ENCODE peak calls at places on chromosomes 12 and 14, in seven cellular contexts. One of them, this sample, is unnamed.

GRCh38 chr12:111488271-111488670 is 82.5 kb downstream of the SH2B3 start:
- DNase-seq in mucosa of gallbladder: no peak
- DNase-seq in A172: no peak
- DNase-seq in activated T-cell treated with anti-CD3 and anti-CD28 coated beads for 1 hour: no peak
- DNase-seq in RCC 7860: no peak
- DNase-seq in T-helper 2 cell treated with Interferon-gamma antibody and Interleukin-4, amounts not matched to agents 5 μg/mL and 100 μg/mL, for 36 hours: no peak
- DNase-seq in NCI-H2081: no peak
- DNase-seq in this sample: no peak

GRCh38 chr14:36313206-36313605 is 7.2 kb downstream of the MBIP start:
- DNase-seq in mucosa of gallbladder: no peak
- DNase-seq in A172: no peak
- DNase-seq in activated T-cell treated with anti-CD3 and anti-CD28 coated beads for 1 hour: no peak
- DNase-seq in RCC 7860: no peak
- DNase-seq in T-helper 2 cell treated with Interferon-gamma antibody and Interleukin-4, amounts not matched to agents 5 μg/mL and 100 μg/mL, for 36 hours: no peak
- DNase-seq in NCI-H2081: peak; percentile 86
- DNase-seq in this sample: no peak

GRCh38 chr14:58501214-58501816 is 73.8 kb downstream of the KIAA0586 start:
- DNase-seq in mucosa of gallbladder: peak; percentile 17
- DNase-seq in A172: peak; percentile 37
- DNase-seq in activated T-cell treated with anti-CD3 and anti-CD28 coated beads for 1 hour: no peak
- DNase-seq in RCC 7860: peak; percentile 34
- DNase-seq in T-helper 2 cell treated with Interferon-gamma antibody and Interleukin-4, amounts not matched to agents 5 μg/mL and 100 μg/mL, for 36 hours: peak; percentile 14
- DNase-seq in NCI-H2081: peak; percentile 68
- DNase-seq in this sample: no peak

GRCh38 chr14:99595034-99595433 is 9.0 kb downstream of the CCDC85C start:
- DNase-seq in mucosa of gallbladder: no peak
- DNase-seq in A172: no peak
- DNase-seq in activated T-cell treated with anti-CD3 and anti-CD28 coated beads for 1 hour: no peak
- DNase-seq in RCC 7860: no peak
- DNase-seq in T-helper 2 cell treated with Interferon-gamma antibody and Interleukin-4, amounts not matched to agents 5 μg/mL and 100 μg/mL, for 36 hours: peak; percentile 37
- DNase-seq in NCI-H2081: no peak
- DNase-seq in this sample: no peak

GRCh38 chr14:45679852-45680251 is 426.9 kb upstream of the MIS18BP1 start:
- DNase-seq in mucosa of gallbladder: no peak
- DNase-seq in A172: peak; percentile 85
- DNase-seq in activated T-cell treated with anti-CD3 and anti-CD28 coated beads for 1 hour: no peak
- DNase-seq in RCC 7860: peak; percentile 29
- DNase-seq in T-helper 2 cell treated with Interferon-gamma antibody and Interleukin-4, amounts not matched to agents 5 μg/mL and 100 μg/mL, for 36 hours: no peak
- DNase-seq in NCI-H2081: no peak
- DNase-seq in this sample: no peak

GRCh38 chr12:96743606-96744005 is 163.5 kb upstream of the NEDD1 start:
- DNase-seq in mucosa of gallbladder: no peak
- DNase-seq in A172: peak; percentile 25
- DNase-seq in activated T-cell treated with anti-CD3 and anti-CD28 coated beads for 1 hour: no peak
- DNase-seq in RCC 7860: no peak
- DNase-seq in T-helper 2 cell treated with Interferon-gamma antibody and Interleukin-4, amounts not matched to agents 5 μg/mL and 100 μg/mL, for 36 hours: no peak
- DNase-seq in NCI-H2081: no peak
- DNase-seq in this sample: no peak

GRCh38 chr12:40171501-40171900 is 53.3 kb upstream of the LRRK2 start:
- DNase-seq in mucosa of gallbladder: no peak
- DNase-seq in A172: peak; percentile 9
- DNase-seq in activated T-cell treated with anti-CD3 and anti-CD28 coated beads for 1 hour: no peak
- DNase-seq in RCC 7860: no peak
- DNase-seq in T-helper 2 cell treated with Interferon-gamma antibody and Interleukin-4, amounts not matched to agents 5 μg/mL and 100 μg/mL, for 36 hours: no peak
- DNase-seq in NCI-H2081: no peak
- DNase-seq in this sample: no peak

GRCh38 chr14:75711134-75711795 is 50.2 kb downstream of the TTLL5 start:
- DNase-seq in mucosa of gallbladder: peak; percentile 26
- DNase-seq in A172: peak; percentile 32
- DNase-seq in activated T-cell treated with anti-CD3 and anti-CD28 coated beads for 1 hour: no peak
- DNase-seq in RCC 7860: peak; percentile 34
- DNase-seq in T-helper 2 cell treated with Interferon-gamma antibody and Interleukin-4, amounts not matched to agents 5 μg/mL and 100 μg/mL, for 36 hours: no peak
- DNase-seq in NCI-H2081: peak; percentile 62
- DNase-seq in this sample: no peak

GRCh38 chr12:92393504-92393903 is 247.9 kb upstream of the BTG1 start:
- DNase-seq in mucosa of gallbladder: no peak
- DNase-seq in A172: no peak
- DNase-seq in activated T-cell treated with anti-CD3 and anti-CD28 coated beads for 1 hour: no peak
- DNase-seq in RCC 7860: no peak
- DNase-seq in T-helper 2 cell treated with Interferon-gamma antibody and Interleukin-4, amounts not matched to agents 5 μg/mL and 100 μg/mL, for 36 hours: no peak
- DNase-seq in NCI-H2081: no peak
- DNase-seq in this sample: no peak

GRCh38 chr14:105333020-105333490 is 18.5 kb downstream of the PACS2 start:
- DNase-seq in mucosa of gallbladder: no peak
- DNase-seq in A172: no peak
- DNase-seq in activated T-cell treated with anti-CD3 and anti-CD28 coated beads for 1 hour: no peak
- DNase-seq in RCC 7860: no peak
- DNase-seq in T-helper 2 cell treated with Interferon-gamma antibody and Interleukin-4, amounts not matched to agents 5 μg/mL and 100 μg/mL, for 36 hours: no peak
- DNase-seq in NCI-H2081: no peak
- DNase-seq in this sample: no peak

GRCh38 chr12:104285740-104286537 is 17.6 kb upstream of the EID3 start:
- DNase-seq in mucosa of gallbladder: peak; percentile 23
- DNase-seq in A172: no peak
- DNase-seq in activated T-cell treated with anti-CD3 and anti-CD28 coated beads for 1 hour: no peak
- DNase-seq in RCC 7860: peak; percentile 80
- DNase-seq in T-helper 2 cell treated with Interferon-gamma antibody and Interleukin-4, amounts not matched to agents 5 μg/mL and 100 μg/mL, for 36 hours: no peak
- DNase-seq in NCI-H2081: peak; percentile 29
- DNase-seq in this sample: no peak

GRCh38 chr14:63737582-63738006 is 9.7 kb upstream of the SGPP1 start:
- DNase-seq in mucosa of gallbladder: no peak
- DNase-seq in A172: no peak
- DNase-seq in activated T-cell treated with anti-CD3 and anti-CD28 coated beads for 1 hour: no peak
- DNase-seq in RCC 7860: no peak
- DNase-seq in T-helper 2 cell treated with Interferon-gamma antibody and Interleukin-4, amounts not matched to agents 5 μg/mL and 100 μg/mL, for 36 hours: no peak
- DNase-seq in NCI-H2081: no peak
- DNase-seq in this sample: no peak

This sample was measured in CD4-positive, alpha-beta T cell.